ENCODE peak calls at places on chromosomes 6 and 20, in seven cellular contexts. M, Z, R, D, P, X and W are unnamed samples.

GRCh38 chr20:35579196-35579595 is 36.4 kb upstream of the SPAG4 start:
- DNase-seq in X (no peak), Z (no peak), M (no peak), D (no peak), R (no peak), P (no peak), W (no peak)

GRCh38 chr20:15411781-15412180 is 1074.4 kb upstream of the FLRT3 start:
- DNase-seq in R (no peak), P (no peak), D (no peak), M (no peak), X (no peak), Z (no peak), W (no peak)

GRCh38 chr6:150391890-150392289 is 23.1 kb downstream of the IYD start:
- DNase-seq in R (no peak), M (no peak), X (no peak), D (no peak), P (no peak), Z (no peak), W (no peak)

GRCh38 chr6:147716434-147716833 is 207.9 kb downstream of the SAMD5 start:
- DNase-seq in X (no peak), R (no peak), M (no peak), P (no peak), Z (no peak), D (no peak), W (no peak)

GRCh38 chr20:44203161-44203560 is 7.4 kb downstream of the OSER1 start:
- DNase-seq in M (no peak), R (no peak), Z (no peak), X (no peak), P (no peak), D (no peak), W (no peak)

GRCh38 chr20:40294747-40295146 is 394.3 kb downstream of the MAFB start:
- DNase-seq in Z (no peak), R (no peak), P (no peak), X (no peak), D (no peak), M (no peak), W (no peak)

GRCh38 chr20:46814366-46815232 is 80.0 kb upstream of the EYA2 start:
- DNase-seq in P (no peak), Z (no peak), X (no peak), M (no peak), D (no peak), R (no peak), W (no peak)

GRCh38 chr6:42243046-42243445 is 25.4 kb upstream of the MRPS10 start:
- DNase-seq in Z (no peak), R (no peak), X (peak), M (no peak), P (no peak), D (no peak), W (no peak)

GRCh38 chr6:33427585-33428218 is 7.8 kb downstream of the SYNGAP1 start:
- DNase-seq in D (peak), P (peak), X (peak), Z (peak), M (peak), R (no peak), W (peak)

GRCh38 chr6:165766457-165766856 is 103.4 kb upstream of the PDE10A start:
- DNase-seq in R (no peak), M (no peak), Z (no peak), P (no peak), X (no peak), D (no peak), W (no peak)

GRCh38 chr6:35402136-35402855 is 49.8 kb upstream of the FANCE start:
- DNase-seq in R (no peak), D (no peak), P (no peak), Z (no peak), X (no peak), M (no peak), W (no peak)

GRCh38 chr6:162963861-162964260 is 236.1 kb downstream of the PACRG start:
- DNase-seq in X (no peak), R (no peak), Z (no peak), P (no peak), M (no peak), D (no peak), W (no peak)

GRCh38 chr6:34912715-34913464 is 23.8 kb downstream of the ANKS1A start:
- DNase-seq in D (no peak), M (no peak), P (no peak), X (no peak), Z (no peak), R (no peak), W (no peak)

GRCh38 chr20:59770270-59770669 is 163.2 kb downstream of the SYCP2 start:
- DNase-seq in D (no peak), P (no peak), X (no peak), Z (no peak), M (no peak), R (no peak), W (no peak)

GRCh38 chr6:1614767-1615650 is 5.3 kb downstream of the FOXC1 start:
- DNase-seq in M (no peak), Z (no peak), D (no peak), X (peak), R (no peak), P (no peak), W (no peak)

GRCh38 chr6:117496383-117496990 is 14.0 kb downstream of the DCBLD1 start:
- DNase-seq in X (no peak), D (no peak), P (no peak), M (no peak), Z (no peak), R (no peak), W (no peak)

GRCh38 chr6:139778688-139779087 is 404.2 kb upstream of the CITED2 start:
- DNase-seq in P (no peak), R (no peak), D (no peak), M (no peak), X (no peak), Z (no peak), W (no peak)

GRCh38 chr6:25676775-25677174 is 24.8 kb downstream of the SCGN start:
- DNase-seq in Z (no peak), P (no peak), D (no peak), R (no peak), X (no peak), M (no peak), W (no peak)

GRCh38 chr6:15457121-15457646 is 205.6 kb downstream of the DTNBP1 start:
- DNase-seq in R (no peak), X (no peak), M (no peak), P (no peak), Z (no peak), D (no peak), W (no peak)

GRCh38 chr6:25921525-25922203 is 8.8 kb downstream of the SLC17A2 start:
- DNase-seq in D (no peak), R (no peak), X (no peak), M (no peak), P (no peak), Z (no peak), W (no peak)

GRCh38 chr6:23307516-23307915 is 738.1 kb downstream of the HDGFL1 start:
- DNase-seq in D (no peak), Z (no peak), R (no peak), M (no peak), P (no peak), X (no peak), W (no peak)

GRCh38 chr6:32967151-32968091 is 973 bp upstream of the BRD2 start:
- DNase-seq in M (peak), R (no peak), X (no peak), P (no peak), Z (no peak), D (peak), W (no peak)

GRCh38 chr20:21323640-21324039 is 20.5 kb downstream of the XRN2 start:
- DNase-seq in R (no peak), X (no peak), P (no peak), D (peak), Z (no peak), M (no peak), W (no peak)

GRCh38 chr20:44780226-44780625 is 30.1 kb downstream of the RIMS4 start:
- DNase-seq in Z (no peak), D (peak), M (no peak), X (peak), P (no peak), R (no peak), W (peak)

GRCh38 chr20:41174373-41174772 is 37.0 kb downstream of the PLCG1 start:
- DNase-seq in R (peak), X (no peak), M (peak), P (no peak), Z (peak), D (peak), W (peak)

DNA sequence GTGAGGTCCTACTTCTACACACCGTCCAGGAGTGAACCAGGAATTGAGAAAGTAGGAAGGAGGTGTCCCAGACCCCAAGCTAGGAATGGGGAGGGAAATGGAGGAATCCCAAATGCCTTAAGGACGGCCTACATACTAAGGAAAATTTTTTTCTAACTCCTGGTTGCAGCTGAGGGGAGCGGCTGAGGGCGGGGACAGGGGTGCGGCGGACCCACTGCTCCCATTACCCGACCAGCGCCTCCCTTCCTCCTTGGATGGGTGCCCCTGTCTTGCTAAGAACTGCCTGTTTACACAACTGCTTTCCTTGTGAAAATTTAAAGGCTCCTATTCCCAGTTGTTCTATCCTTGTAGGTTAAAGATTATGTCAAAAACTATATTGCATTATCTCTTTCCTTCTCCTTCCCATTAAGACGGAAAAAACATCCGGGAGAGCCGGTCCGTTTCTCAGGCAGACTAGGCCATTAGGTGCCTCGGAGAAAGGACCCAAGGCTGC is 699 bp upstream of the HSPA1B start:
- DNase-seq in M (peak), Z (peak), R (peak), X (peak), D (peak), P (peak), W (peak)
- TF ChIP-seq POLR2A in M (peak), Z (peak), R (no peak), X (peak), D (peak), P (peak), W (no peak)

DNA sequence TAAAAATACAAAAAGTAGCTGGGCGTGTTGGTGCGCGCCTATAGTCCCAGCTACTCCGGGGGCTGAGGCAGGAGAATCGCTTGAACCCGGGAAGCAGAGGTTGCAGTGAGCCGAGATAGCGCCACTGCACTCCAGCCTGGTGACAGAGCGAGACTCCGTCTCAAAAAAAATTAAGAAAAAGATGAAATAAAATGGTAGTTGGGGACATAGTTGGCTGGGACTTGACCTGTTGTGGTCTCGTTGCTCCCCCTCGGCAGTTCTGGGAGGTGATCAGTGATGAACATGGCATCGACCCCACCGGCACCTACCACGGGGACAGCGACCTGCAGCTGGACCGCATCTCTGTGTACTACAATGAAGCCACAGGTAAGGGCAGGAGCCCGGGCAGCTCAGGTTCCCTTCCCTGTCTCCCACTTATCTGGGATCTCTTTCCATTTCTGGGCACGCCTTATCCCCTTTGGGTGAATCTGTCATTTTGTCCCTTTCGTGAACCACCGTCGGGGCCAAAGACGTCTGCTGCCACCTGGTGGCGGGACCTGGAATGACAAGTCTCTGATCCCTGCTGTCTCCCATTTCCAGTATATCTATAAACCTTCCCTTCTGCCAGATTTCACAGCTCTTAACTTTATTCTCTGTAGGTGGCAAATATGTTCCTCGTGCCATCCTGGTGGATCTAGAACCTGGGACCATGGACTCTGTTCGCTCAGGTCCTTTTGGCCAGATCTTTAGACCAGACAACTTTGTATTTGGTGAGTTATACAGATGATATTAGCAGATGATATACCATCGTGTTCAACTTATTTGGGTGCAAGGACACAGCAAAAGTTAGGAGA is 2.3 kb downstream of the TUBB start:
- DNase-seq in X (peak), Z (peak), D (peak), P (peak), M (peak), R (peak), W (peak)
- TF ChIP-seq POLR2A in X (no peak), Z (no peak), D (peak), P (no peak), M (peak), R (no peak), W (no peak)

GRCh38 chr20:63272105-63273078 is at the start of gene ARFGAP1:
- DNase-seq in D (peak), P (peak), M (peak), R (peak), X (peak), Z (peak), W (peak)
- TF ChIP-seq POLR2A in D (peak), P (no peak), M (peak), R (no peak), X (no peak), Z (peak), W (no peak)

GRCh38 chr6:119543332-119543731 is 193.8 kb upstream of the MAN1A1 start:
- DNase-seq in M (no peak), Z (no peak), X (no peak), P (no peak), D (no peak), R (no peak), W (no peak)
- TF ChIP-seq POLR2A in M (no peak), Z (no peak), X (no peak), P (no peak), D (no peak), R (no peak), W (no peak)

GRCh38 chr6:111566873-111567517 is 38.7 kb downstream of the TRAF3IP2 start:
- DNase-seq in M (no peak), X (no peak), P (no peak), R (no peak), D (no peak), Z (no peak), W (no peak)
- TF ChIP-seq POLR2A in M (no peak), X (no peak), P (no peak), R (no peak), D (no peak), Z (no peak), W (no peak)

GRCh38 chr6:158762787-158763439 is 56.3 kb downstream of the EZR start:
- DNase-seq in P (peak), X (no peak), Z (no peak), D (no peak), M (no peak), R (no peak), W (no peak)
- TF ChIP-seq POLR2A in P (no peak), X (no peak), Z (no peak), D (peak), M (no peak), R (no peak), W (no peak)